ENCODE peak calls at places on chromosomes 7 and 10, in eight cellular contexts. Y is Calu3; T is stimulated activated CD4-positive, alpha-beta T cell treated with anti-CD3 and anti-CD28 coated beads, TNF-alpha, amount 100 ng/mL, for 48 hours; E is PC-3; R is astrocyte of the spinal cord; N is H4; K is fibroblast of pulmonary artery; G is fibroblast of the conjunctiva. P is an unnamed sample.

GRCh38 chr7:87993269-87993668 is 59.2 kb downstream of the ADAM22 start:
- DNase-seq in Y (no peak), T (no peak), E (no peak), R (no peak), N (no peak), K (no peak), G (no peak), P (no peak)

GRCh38 chr10:104780165-104780564 is 139.1 kb downstream of the SORCS3 start:
- DNase-seq in Y (no peak), T (no peak), E (no peak), R (no peak), N (no peak), K (no peak), G (no peak), P (no peak)

GRCh38 chr10:86953747-86954680 is 3.4 kb downstream of the MMRN2 start:
- DNase-seq in Y (no peak), T (no peak), E (no peak), R (peak), N (no peak), K (peak), G (peak), P (no peak)

GRCh38 chr7:68963547-68963946 is 634.7 kb upstream of the AUTS2 start:
- DNase-seq in Y (no peak), T (no peak), E (no peak), R (peak), N (peak), K (peak), G (peak), P (no peak)

GRCh38 chr10:132139526-132139925 is 47.2 kb upstream of the DPYSL4 start:
- DNase-seq in Y (no peak), T (no peak), E (no peak), R (no peak), N (no peak), K (no peak), G (no peak), P (no peak)

GRCh38 chr10:97427571-97428179 is 1.7 kb downstream of the PGAM1 start:
- DNase-seq in Y (peak), T (no peak), E (no peak), R (peak), N (no peak), K (no peak), G (no peak), P (peak)

GRCh38 chr10:95601116-95601719 is 40.0 kb upstream of the SORBS1 start:
- DNase-seq in Y (peak), T (peak), E (peak), R (peak), N (peak), K (peak), G (peak), P (peak)

GRCh38 chr10:132904169-132904813 is 38.1 kb downstream of the CFAP46 start:
- DNase-seq in Y (peak), T (peak), E (peak), R (peak), N (peak), K (peak), G (no peak), P (peak)

GRCh38 chr10:112126901-112127300 is 56.7 kb downstream of the GPAM start:
- DNase-seq in Y (no peak), T (no peak), E (no peak), R (no peak), N (no peak), K (no peak), G (no peak), P (no peak)

GRCh38 chr7:25221009-25221408 is 7.3 kb downstream of the NPVF start:
- DNase-seq in Y (no peak), T (no peak), E (no peak), R (no peak), N (no peak), K (no peak), G (no peak), P (no peak)

GRCh38 chr7:74023037-74023436 is 4.9 kb upstream of the ELN start:
- DNase-seq in Y (peak), T (no peak), E (peak), R (peak), N (peak), K (peak), G (peak), P (peak)

GRCh38 chr10:72567884-72568283 is 58.0 kb downstream of the MICU1 start:
- DNase-seq in Y (peak), T (no peak), E (peak), R (peak), N (no peak), K (peak), G (no peak), P (no peak)

GRCh38 chr7:71752171-71752935 is 620.4 kb downstream of the GALNT17 start:
- DNase-seq in Y (peak), T (peak), E (peak), R (no peak), N (no peak), K (peak), G (no peak), P (no peak)

GRCh38 chr7:11830582-11831382 is 1.2 kb downstream of the THSD7A start:
- DNase-seq in Y (peak), T (no peak), E (no peak), R (peak), N (no peak), K (peak), G (no peak), P (no peak)

GRCh38 chr7:26417911-26418413 is 126.3 kb downstream of the SNX10 start:
- DNase-seq in Y (no peak), T (no peak), E (peak), R (no peak), N (no peak), K (peak), G (no peak), P (no peak)

GRCh38 chr7:13091974-13092707 is 404.7 kb downstream of the ARL4A start:
- DNase-seq in Y (no peak), T (no peak), E (no peak), R (no peak), N (no peak), K (peak), G (no peak), P (no peak)

GRCh38 chr7:90999989-91000979 is 263.9 kb upstream of the FZD1 start:
- DNase-seq in Y (no peak), T (no peak), E (peak), R (peak), N (no peak), K (peak), G (no peak), P (no peak)

GRCh38 chr10:129710510-129710847 is 243.4 kb downstream of the MGMT start:
- DNase-seq in Y (no peak), T (no peak), E (no peak), R (no peak), N (no peak), K (no peak), G (no peak), P (no peak)

GRCh38 chr10:22693371-22693784 is 21.0 kb downstream of the PIP4K2A start:
- DNase-seq in Y (no peak), T (no peak), E (peak), R (peak), N (peak), K (peak), G (peak), P (no peak)

GRCh38 chr10:22003964-22004281 is 393 bp upstream of the DNAJC1 start:
- DNase-seq in Y (no peak), T (no peak), E (no peak), R (no peak), N (no peak), K (no peak), G (no peak), P (no peak)

P was measured in RKO.